ENCODE peak calls at places on chromosomes 16 and 17, in eight cellular contexts. F is upper lobe of right lung; Q is A673; D is fibroblast of lung; O is HFFc6; L is astrocyte of the spinal cord; E is activated CD8-positive, alpha-beta T cell treated with anti-CD3 and anti-CD28 coated beads for 36 hours; M is Peyer's patch. S is an unnamed sample.

GRCh38 chr17:17856386-17856785 is 19.6 kb upstream of the SREBF1 start:
- DNase-seq in F (no peak), Q (no peak), D (no peak), O (no peak), L (no peak), E (no peak), M (no peak), S (no peak)

GRCh38 chr17:68497885-68498319 is 14.3 kb upstream of the PRKAR1A start:
- DNase-seq in F (no peak), Q (no peak), D (no peak), O (no peak), L (no peak), E (no peak), M (peak; percentile 61), S (peak; percentile 80)

GRCh38 chr16:20851601-20852000 is 45.3 kb downstream of the REXO5 start:
- DNase-seq in F (peak; percentile 83), Q (peak; percentile 63), D (peak; percentile 97), O (peak; percentile 79), L (peak; percentile 89), E (no peak), M (peak; percentile 22), S (no peak)

GRCh38 chr17:51050291-51051033 is 70.2 kb downstream of the SPAG9 start:
- DNase-seq in F (no peak), Q (no peak), D (no peak), O (no peak), L (no peak), E (no peak), M (no peak), S (peak; percentile 55)

GRCh38 chr17:7820231-7820630 is 13.8 kb upstream of the KDM6B start:
- DNase-seq in F (no peak), Q (no peak), D (no peak), O (no peak), L (no peak), E (no peak), M (no peak), S (no peak)

GRCh38 chr16:4345439-4346204 is 5.5 kb downstream of the PAM16 start:
- DNase-seq in F (peak; percentile 71), Q (no peak), D (no peak), O (no peak), L (no peak), E (no peak), M (no peak), S (no peak)

GRCh38 chr16:13436641-13437423 is 483.1 kb upstream of the ERCC4 start:
- DNase-seq in F (no peak), Q (no peak), D (no peak), O (peak; percentile 9), L (peak; percentile 42), E (peak; percentile 5), M (no peak), S (peak; percentile 55)

GRCh38 chr16:86073763-86074493 is 175.0 kb downstream of the IRF8 start:
- DNase-seq in F (peak; percentile 56), Q (no peak), D (no peak), O (no peak), L (no peak), E (no peak), M (no peak), S (no peak)

GRCh38 chr17:79686476-79686875 is 44.3 kb upstream of the ENPP7 start:
- DNase-seq in F (no peak), Q (no peak), D (no peak), O (no peak), L (no peak), E (no peak), M (no peak), S (no peak)

GRCh38 chr17:79683365-79683764 is 47.4 kb upstream of the ENPP7 start:
- DNase-seq in F (no peak), Q (no peak), D (no peak), O (no peak), L (no peak), E (no peak), M (no peak), S (no peak)

GRCh38 chr17:79681628-79682261 is 49.0 kb upstream of the ENPP7 start:
- DNase-seq in F (no peak), Q (no peak), D (no peak), O (no peak), L (no peak), E (no peak), M (no peak), S (no peak)

GRCh38 chr17:79685121-79685520 is 45.6 kb upstream of the ENPP7 start:
- DNase-seq in F (no peak), Q (no peak), D (no peak), O (no peak), L (no peak), E (no peak), M (no peak), S (no peak)

GRCh38 chr17:79684132-79684985 is 46.4 kb upstream of the ENPP7 start:
- DNase-seq in F (no peak), Q (no peak), D (peak; percentile 22), O (no peak), L (no peak), E (no peak), M (no peak), S (no peak)
- TF ChIP-seq CTCF in F (no peak), Q (no peak), D (no peak), O (no peak), L (no peak), E (no peak), M (no peak), S (no peak)

GRCh38 chr17:35088647-35088910 is 25.1 kb upstream of the RFFL start:
- DNase-seq in F (no peak), Q (peak; percentile 4), D (no peak), O (no peak), L (no peak), E (no peak), M (no peak), S (no peak)

GRCh38 chr17:35086931-35087573 is 23.5 kb upstream of the RFFL start:
- DNase-seq in F (no peak), Q (no peak), D (no peak), O (no peak), L (no peak), E (peak; percentile 21), M (no peak), S (no peak)

GRCh38 chr17:35087731-35088646 is 24.5 kb upstream of the RFFL start:
- DNase-seq in F (peak; percentile 79), Q (no peak), D (peak; percentile 52), O (peak; percentile 36), L (peak; percentile 53), E (peak; percentile 68), M (peak; percentile 43), S (no peak)

GRCh38 chr17:35088911-35089845 is 25.7 kb upstream of the RFFL start:
- DNase-seq in F (peak; percentile 94), Q (peak; percentile 77), D (peak; percentile 75), O (peak; percentile 57), L (peak; percentile 73), E (peak; percentile 93), M (peak; percentile 90), S (peak; percentile 91)

DNA sequence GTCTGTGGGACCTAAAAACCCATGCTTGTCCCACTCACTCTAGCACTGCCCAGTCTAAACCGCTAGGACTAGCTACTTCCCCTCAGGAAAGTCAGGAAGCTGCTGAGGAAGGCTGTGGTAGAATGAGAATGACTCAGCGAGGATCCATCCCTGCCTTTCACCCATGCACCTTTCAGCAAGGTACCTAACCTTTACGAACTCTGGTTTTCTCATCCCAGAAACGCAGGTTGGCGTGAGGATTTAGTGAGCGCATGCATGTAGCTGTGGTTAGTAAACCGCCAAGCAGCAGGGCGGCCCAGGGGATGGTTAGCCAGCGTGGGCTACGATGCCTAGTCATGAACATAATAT is 26.3 kb upstream of the RFFL start:
- DNase-seq in F (no peak), Q (no peak), D (no peak), O (peak; percentile 6), L (peak; percentile 32), E (peak; percentile 71), M (peak; percentile 26), S (no peak)
- TF ChIP-seq CTCF in F (no peak), Q (no peak), D (no peak), O (no peak), L (no peak), E (no peak), M (no peak), S (no peak)

DNA sequence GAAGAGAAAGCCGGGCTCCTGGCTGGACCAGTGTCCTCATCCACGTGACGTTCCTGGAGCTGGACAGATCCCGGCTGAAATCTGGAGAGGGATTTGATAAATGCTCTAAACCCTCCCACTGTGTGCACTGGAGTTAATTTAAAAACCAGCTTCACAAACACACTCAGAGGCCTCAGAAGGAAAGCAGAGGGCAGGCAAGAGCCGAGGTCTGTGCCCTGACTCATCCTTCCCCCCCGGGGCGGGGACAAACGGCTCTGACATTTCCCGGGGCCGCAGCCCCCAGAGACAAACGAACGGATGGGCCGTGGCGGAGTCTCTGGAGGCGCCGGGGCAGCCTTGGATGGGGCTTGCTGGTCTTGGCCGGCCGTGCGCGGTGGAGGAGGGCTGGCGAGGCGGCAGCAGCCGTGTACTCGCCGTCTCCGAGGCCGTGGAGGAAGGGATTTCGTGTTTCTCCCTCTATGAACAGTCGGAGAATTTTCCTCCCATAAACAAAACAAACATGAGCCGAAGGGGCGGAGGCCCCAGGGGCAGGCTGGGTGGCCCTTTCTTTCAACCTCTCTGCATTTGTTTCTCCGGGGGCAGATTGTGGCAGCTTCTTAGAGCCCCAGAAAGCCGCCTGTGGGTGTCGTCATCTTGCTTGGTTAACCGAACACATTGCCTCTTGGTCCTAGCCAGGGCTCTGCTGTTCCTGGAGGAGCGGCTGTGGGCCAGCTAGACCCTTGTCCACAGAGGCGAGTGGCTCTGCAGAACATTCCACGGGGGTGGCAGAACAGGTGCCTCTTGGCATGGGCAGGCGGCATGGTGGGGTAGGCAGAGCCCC is 94.3 kb downstream of the NTN1 start:
- DNase-seq in F (peak; percentile 64), Q (no peak), D (peak; percentile 59), O (peak; percentile 11), L (peak; percentile 65), E (peak; percentile 88), M (no peak), S (peak; percentile 62)
- TF ChIP-seq CTCF in F (peak; percentile 27), Q (no peak), D (peak; percentile 35), O (no peak), L (peak; percentile 22), E (peak; percentile 49), M (peak; percentile 44), S (peak; percentile 17)

GRCh38 chr17:44653954-44654353 is 2.3 kb upstream of the MEIOC start:
- DNase-seq in F (no peak), Q (no peak), D (no peak), O (no peak), L (no peak), E (no peak), M (no peak), S (no peak)

GRCh38 chr17:44652727-44653126 is 3.5 kb upstream of the MEIOC start:
- DNase-seq in F (no peak), Q (no peak), D (no peak), O (no peak), L (no peak), E (no peak), M (no peak), S (no peak)

GRCh38 chr17:44653384-44653783 is 2.9 kb upstream of the MEIOC start:
- DNase-seq in F (no peak), Q (no peak), D (no peak), O (no peak), L (no peak), E (no peak), M (no peak), S (no peak)

GRCh38 chr17:44651228-44651627 is 5.0 kb upstream of the MEIOC start:
- DNase-seq in F (no peak), Q (no peak), D (no peak), O (no peak), L (no peak), E (no peak), M (no peak), S (no peak)

DNA sequence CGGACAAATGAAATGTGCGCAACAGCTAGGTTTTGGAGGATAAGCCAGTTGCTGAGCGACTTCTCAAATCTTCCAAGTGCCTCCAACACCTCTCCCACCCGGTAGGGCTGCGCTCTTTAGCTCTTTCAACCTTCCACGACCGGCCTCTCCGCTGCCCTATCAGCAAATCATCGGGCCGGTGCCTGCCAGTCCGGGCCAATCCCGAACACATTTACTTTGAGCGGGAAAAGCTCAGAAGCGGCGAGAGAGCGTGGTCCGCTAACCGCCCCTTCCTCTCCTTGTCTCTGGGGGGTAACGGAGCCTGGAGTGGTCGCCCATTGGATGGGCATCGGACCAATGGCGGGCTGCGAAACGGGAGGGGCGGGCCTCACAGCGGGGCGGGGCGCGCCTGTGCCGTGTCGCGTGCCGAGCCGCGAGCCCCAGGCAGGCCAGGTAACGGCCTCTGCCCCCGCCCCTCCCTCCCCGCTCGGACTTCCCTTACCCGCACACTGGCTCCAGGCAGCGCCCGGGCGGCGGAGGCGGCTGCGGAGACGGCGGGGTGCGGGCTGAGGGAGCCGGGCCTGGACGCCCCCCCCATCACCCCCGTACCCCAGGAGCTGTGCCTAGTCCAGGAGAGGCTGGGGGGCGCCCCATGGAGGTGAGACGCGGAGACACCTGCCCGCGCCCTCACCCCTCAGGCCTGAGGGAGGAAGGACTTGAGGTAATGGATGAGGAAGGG is at the start of gene MEIOC:
- DNase-seq in F (no peak), Q (no peak), D (no peak), O (no peak), L (peak; percentile 9), E (peak; percentile 46), M (no peak), S (peak; percentile 72)
- TF ChIP-seq CTCF in F (no peak), Q (no peak), D (no peak), O (no peak), L (no peak), E (no peak), M (no peak), S (no peak)

S was measured in GM13976.